ENCODE peak calls at places on chromosome 1, in seven cellular contexts. B is aorta, R is tibial nerve, W is psoas muscle, S is adrenal gland, M is fibroblast of lung, H is thoracic aorta. G is an unnamed sample.

GRCh38 chr1:94542088-94542671 is 621 bp upstream of the F3 start:
- DNase-seq in M (peak; percentile 64), R (peak; percentile 50), W (peak; percentile 64), H (no peak), B (peak; percentile 76), S (peak; percentile 62), G (no peak)

GRCh38 chr1:25022361-25023189 is 92.5 kb upstream of the RUNX3 start:
- DNase-seq in B (peak; percentile 82), S (peak; percentile 72), H (no peak), W (peak; percentile 53), R (peak; percentile 27), M (peak; percentile 77), G (peak; percentile 90)

GRCh38 chr1:66480162-66480561 is 53.8 kb upstream of the SGIP1 start:
- DNase-seq in B (no peak), W (no peak), R (no peak), H (no peak), S (no peak), M (no peak), G (no peak)

GRCh38 chr1:85952460-85952859 is 204.1 kb downstream of the COL24A1 start:
- DNase-seq in H (no peak), W (no peak), S (no peak), B (no peak), M (peak; percentile 65), R (no peak), G (no peak)

GRCh38 chr1:198316681-198317080 is 159.9 kb downstream of the NEK7 start:
- DNase-seq in S (no peak), R (no peak), B (no peak), M (no peak), H (no peak), W (no peak), G (no peak)

GRCh38 chr1:246151796-246152434 is 355.2 kb downstream of the SMYD3 start:
- DNase-seq in S (no peak), H (no peak), M (no peak), R (no peak), B (no peak), W (no peak), G (no peak)

GRCh38 chr1:216822480-216822879 is 99.3 kb upstream of the ESRRG start:
- DNase-seq in B (no peak), H (no peak), M (no peak), R (no peak), W (no peak), S (no peak), G (no peak)

GRCh38 chr1:181010789-181011188 is 11.9 kb downstream of the STX6 start:
- DNase-seq in R (no peak), M (no peak), S (no peak), W (no peak), B (no peak), H (no peak), G (no peak)

GRCh38 chr1:44250113-44250781 is 37.0 kb downstream of the DMAP1 start:
- DNase-seq in R (no peak), S (no peak), B (no peak), H (no peak), M (no peak), W (no peak), G (no peak)

GRCh38 chr1:52571783-52572182 is 18.9 kb upstream of the TUT4 start:
- DNase-seq in M (peak; percentile 66), W (no peak), H (no peak), B (no peak), R (no peak), S (no peak), G (no peak)

GRCh38 chr1:237166031-237166430 is 124.0 kb downstream of the RYR2 start:
- DNase-seq in M (no peak), H (no peak), S (no peak), W (no peak), B (no peak), R (no peak), G (no peak)

GRCh38 chr1:228362141-228362883 is 44.3 kb downstream of the TRIM11 start:
- DNase-seq in R (no peak), B (peak; percentile 60), W (peak; percentile 10), H (no peak), M (no peak), S (peak; percentile 33), G (no peak)

GRCh38 chr1:93667642-93668041 is 14.0 kb downstream of the BCAR3 start:
- DNase-seq in S (no peak), R (no peak), M (no peak), H (no peak), B (no peak), W (no peak), G (no peak)

GRCh38 chr1:206926286-206926685 is 4.5 kb upstream of the FCMR start:
- DNase-seq in H (no peak), B (peak; percentile 27), S (no peak), R (no peak), M (no peak), W (no peak), G (no peak)
- H3K4me1 ChIP-seq in H (no peaks in the 10 kb centered on the region), B (no peaks in the 10 kb centered on the region), S (no peaks in the 10 kb centered on the region), R (peaks cover 39% of the 10 kb centered on the region), M (no peaks in the 10 kb centered on the region), W (no peaks in the 10 kb centered on the region), G (peaks cover 52% of the 10 kb centered on the region)

GRCh38 chr1:201480231-201481003 is 11.4 kb upstream of the PHLDA3 start:
- DNase-seq in W (peak; percentile 89), M (peak; percentile 78), B (peak; percentile 95), H (no peak), S (peak; percentile 80), R (peak; percentile 71), G (peak; percentile 57)
- H3K4me3 ChIP-seq in W (peak overlapping the region; percentile 51), M (peak overlapping the region; percentile 38), B (no peak overlapping the region), H (peak overlapping the region; percentile 68), S (no peak overlapping the region), R (peak overlapping the region; percentile 46), G (peak overlapping the region; percentile 36)

GRCh38 chr1:16149146-16149545 is 6.7 kb downstream of the EPHA2 start:
- DNase-seq in H (no peak), W (no peak), B (no peak), R (no peak), M (no peak), S (no peak), G (no peak)
- H3K4me1 ChIP-seq in H (peaks cover 84% of the 10 kb centered on the region), W (peaks cover 36% of the 10 kb centered on the region), B (no peaks in the 10 kb centered on the region), R (peaks cover 70% of the 10 kb centered on the region), M (peaks cover 58% of the 10 kb centered on the region), S (peaks cover 61% of the 10 kb centered on the region), G (peaks cover 8% of the 10 kb centered on the region)

GRCh38 chr1:6486433-6487011 is 4.9 kb downstream of the PLEKHG5 start:
- DNase-seq in R (peak; percentile 72), H (peak; percentile 69), M (peak; percentile 78), B (peak; percentile 95), S (peak; percentile 93), W (peak; percentile 86), G (peak; percentile 58)
- H3K4me3 ChIP-seq in R (no peak overlapping the region), H (peak overlapping the region; percentile 53), M (no peak overlapping the region), B (no peak overlapping the region), S (no peak overlapping the region), W (peak overlapping the region; percentile 61), G (no peak overlapping the region)